ENCODE peak calls at places on chromosomes 7 and 10, in six cellular contexts. L, C, B, O, N and E are unnamed samples.

GRCh38 chr10:127492607-127493250 is 56.4 kb upstream of the NPS start:
- DNase-seq in L (no peak), C (no peak), B (no peak), O (peak), N (no peak), E (peak)

GRCh38 chr7:74454059-74454947 is 597 bp downstream of the GTF2IRD1 start:
- DNase-seq in L (no peak), C (peak), B (no peak), O (no peak), N (peak), E (peak)

GRCh38 chr10:4459531-4459930 is 366.5 kb upstream of the AKR1E2 start:
- DNase-seq in L (no peak), C (no peak), B (no peak), O (no peak), N (no peak), E (no peak)

GRCh38 chr10:129966831-129967578 is 2.9 kb upstream of the EBF3 start:
- DNase-seq in L (no peak), C (no peak), B (no peak), O (no peak), N (no peak), E (no peak)

GRCh38 chr7:70846208-70846607 is 285.7 kb upstream of the GALNT17 start:
- DNase-seq in L (no peak), C (no peak), B (no peak), O (no peak), N (no peak), E (no peak)

GRCh38 chr10:370222-370825 is 235.1 kb downstream of the ZMYND11 start:
- DNase-seq in L (no peak), C (no peak), B (no peak), O (no peak), N (no peak), E (peak)

GRCh38 chr10:64658528-64658927 is 1137.3 kb downstream of the REEP3 start:
- DNase-seq in L (no peak), C (no peak), B (no peak), O (no peak), N (no peak), E (no peak)

GRCh38 chr7:332646-333398 is 42.9 kb downstream of the FOXL3 start:
- DNase-seq in L (peak), C (peak), B (peak), O (peak), N (peak), E (peak)

GRCh38 chr7:6256709-6257535 is 15.5 kb downstream of the CYTH3 start:
- DNase-seq in L (no peak), C (no peak), B (no peak), O (no peak), N (peak), E (no peak)

GRCh38 chr7:90167361-90167760 is 13.1 kb downstream of the STEAP1 start:
- DNase-seq in L (no peak), C (no peak), B (no peak), O (no peak), N (no peak), E (no peak)

GRCh38 chr10:75402486-75403143 is 1.1 kb upstream of the ZNF503 start:
- DNase-seq in L (peak), C (no peak), B (no peak), O (peak), N (no peak), E (peak)

GRCh38 chr10:26729395-26729794 is 31.9 kb downstream of the PDSS1 start:
- DNase-seq in L (no peak), C (no peak), B (no peak), O (no peak), N (no peak), E (no peak)

GRCh38 chr10:25934673-25935139 is 677 bp downstream of the MYO3A start:
- DNase-seq in L (peak), C (peak), B (no peak), O (peak), N (peak), E (peak)

GRCh38 chr10:61975107-61975932 is 73.8 kb downstream of the ARID5B start:
- DNase-seq in L (no peak), C (no peak), B (no peak), O (no peak), N (no peak), E (no peak)

GRCh38 chr7:149826344-149827088 is 11.7 kb upstream of the ZNF862 start:
- DNase-seq in L (no peak), C (no peak), B (no peak), O (no peak), N (no peak), E (no peak)

GRCh38 chr7:155465761-155466141 is 7.8 kb downstream of the EN2 start:
- DNase-seq in L (no peak), C (no peak), B (no peak), O (no peak), N (no peak), E (no peak)

GRCh38 chr7:78568690-78569089 is 770.1 kb downstream of the PHTF2 start:
- DNase-seq in L (no peak), C (no peak), B (no peak), O (no peak), N (no peak), E (peak)

GRCh38 chr10:29873941-29874340 is 185.4 kb downstream of the JCAD start:
- DNase-seq in L (no peak), C (no peak), B (no peak), O (no peak), N (no peak), E (no peak)

GRCh38 chr7:122546496-122546895 is 152.4 kb downstream of the RNF133 start:
- DNase-seq in L (no peak), C (no peak), B (no peak), O (no peak), N (no peak), E (no peak)

GRCh38 chr7:4817178-4817905 is 41.9 kb downstream of the AP5Z1 start:
- DNase-seq in L (no peak), C (no peak), B (no peak), O (no peak), N (no peak), E (no peak)

GRCh38 chr7:69283421-69283820 is 314.9 kb upstream of the AUTS2 start:
- DNase-seq in L (no peak), C (no peak), B (no peak), O (no peak), N (no peak), E (no peak)

GRCh38 chr10:123771877-123772644 is 105.9 kb downstream of the GPR26 start:
- DNase-seq in L (no peak), C (no peak), B (no peak), O (no peak), N (no peak), E (no peak)

GRCh38 chr10:77436257-77436780 is 201.3 kb downstream of the KCNMA1 start:
- DNase-seq in L (no peak), C (no peak), B (no peak), O (no peak), N (no peak), E (no peak)

GRCh38 chr7:2247141-2247985 is 5.3 kb downstream of the NUDT1 start:
- DNase-seq in L (no peak), C (peak), B (no peak), O (peak), N (peak), E (peak)